ENCODE peak calls at places on chromosome 5, in nine cellular contexts. B is AG04449; P is DMS53; J is NCI-H1417; Y is activated CD8-positive, alpha-beta memory T cell treated with anti-CD3 and anti-CD28 coated beads for 4 hours; O is AG04450; K is dorsolateral prefrontal cortex; Z is fibroblast of mammary gland; G is stimulated activated effector memory CD8-positive, alpha-beta T cell treated with anti-CD3 and anti-CD28 coated beads, Interleukin-12 subunit alpha, Interleukin-12 subunit beta, amount 100 ng/mL, for 72 hours. T is an unnamed sample.

GRCh38 chr5:154868702-154869101 is 10.3 kb downstream of the CNOT8 start:
- DNase-seq in J (no peak), Z (peak; percentile 25), G (no peak), K (no peak), Y (no peak), B (no peak), P (peak; percentile 43), O (no peak), T (peak; percentile 4)

GRCh38 chr5:162174358-162174757 is 106.8 kb downstream of the GABRG2 start:
- DNase-seq in K (no peak), B (no peak), O (no peak), P (no peak), Y (no peak), G (no peak), J (no peak), Z (no peak), T (peak; percentile 79)

GRCh38 chr5:139646912-139647391 is 1.2 kb upstream of the CXXC5 start:
- DNase-seq in G (no peak), O (no peak), Y (no peak), Z (no peak), J (no peak), K (no peak), P (no peak), B (no peak), T (peak; percentile 83)

GRCh38 chr5:134007581-134008256 is 2.9 kb upstream of the VDAC1 start:
- DNase-seq in J (no peak), B (no peak), P (no peak), K (no peak), G (no peak), Z (peak; percentile 51), O (no peak), Y (no peak), T (no peak)

GRCh38 chr5:152514827-152515397 is 109.8 kb upstream of the NMUR2 start:
- DNase-seq in K (no peak), Y (no peak), G (no peak), J (peak; percentile 34), P (peak; percentile 82), Z (peak; percentile 35), O (no peak), B (no peak), T (peak; percentile 70)

GRCh38 chr5:98109561-98110006 is 663.9 kb upstream of the RGMB start:
- DNase-seq in B (peak; percentile 49), Z (peak; percentile 97), P (no peak), K (no peak), J (no peak), Y (no peak), G (no peak), O (peak; percentile 51), T (no peak)

GRCh38 chr5:5126444-5126843 is 13.7 kb upstream of the ADAMTS16 start:
- DNase-seq in G (no peak), Y (no peak), O (no peak), K (no peak), Z (peak; percentile 83), P (no peak), B (no peak), J (no peak), T (no peak)

GRCh38 chr5:123012321-123012720 is 24.2 kb downstream of the PPIC start:
- DNase-seq in G (no peak), Z (peak; percentile 25), P (no peak), O (no peak), J (no peak), K (no peak), B (no peak), Y (no peak), T (no peak)

GRCh38 chr5:9977070-9977469 is 272.6 kb downstream of the ATPSCKMT start:
- DNase-seq in J (peak; percentile 81), O (no peak), Z (no peak), Y (no peak), P (peak; percentile 48), B (no peak), K (no peak), G (no peak), T (peak; percentile 5)

GRCh38 chr5:61082516-61083280 is 79.6 kb downstream of the SMIM15 start:
- DNase-seq in G (no peak), Y (no peak), Z (peak; percentile 49), K (no peak), O (no peak), B (no peak), J (no peak), P (no peak), T (no peak)

GRCh38 chr5:172801184-172801671 is 30.2 kb upstream of the DUSP1 start:
- DNase-seq in J (no peak), B (peak; percentile 92), P (no peak), K (no peak), G (no peak), O (peak; percentile 70), Y (no peak), Z (peak; percentile 97), T (no peak)

GRCh38 chr5:74865293-74865798 is 841 bp downstream of the FAM169A start:
- DNase-seq in Y (no peak), Z (no peak), G (no peak), J (no peak), K (peak; percentile 27), O (no peak), B (no peak), P (no peak), T (no peak)

GRCh38 chr5:1103093-1103492 is 8.8 kb downstream of the SLC12A7 start:
- DNase-seq in B (no peak), K (no peak), P (no peak), Y (no peak), O (no peak), G (no peak), J (no peak), Z (no peak), T (no peak)

GRCh38 chr5:147734839-147735238 is 47.7 kb downstream of the JAKMIP2 start:
- DNase-seq in G (no peak), Z (no peak), B (no peak), O (no peak), Y (no peak), K (no peak), J (no peak), P (peak; percentile 74), T (no peak)

GRCh38 chr5:6905423-6905822 is 192.2 kb downstream of the TENT4A start:
- DNase-seq in Y (no peak), O (no peak), G (no peak), Z (no peak), J (no peak), P (peak; percentile 29), B (no peak), K (no peak), T (no peak)